ENCODE peak calls at places on chromosomes 2 and 18, in five cellular contexts. N is esophagus squamous epithelium, E is psoas muscle, X is astrocyte of the spinal cord, M is cardiac muscle cell. C is an unnamed sample.

GRCh38 chr2:7891312-7891711 is 790.5 kb upstream of the ID2 start:
- DNase-seq in E (no peak), M (no peak), N (no peak), X (no peak), C (no peak)

GRCh38 chr2:202717598-202718310 is 83.0 kb downstream of the FAM117B start:
- DNase-seq in N (no peak), E (no peak), M (no peak), X (no peak), C (no peak)

GRCh38 chr2:20614201-20615045 is 36.5 kb downstream of the HS1BP3 start:
- DNase-seq in X (peak), M (no peak), N (no peak), E (peak), C (no peak)

GRCh38 chr2:102317715-102318114 is 6.4 kb downstream of the IL1RL1 start:
- DNase-seq in M (no peak), X (no peak), E (no peak), N (no peak), C (no peak)

GRCh38 chr2:27303093-27304025 is 4.9 kb downstream of the UCN start:
- DNase-seq in X (peak), E (peak), M (peak), N (no peak), C (no peak)

GRCh38 chr2:109266998-109267854 is 138.2 kb downstream of the SH3RF3 start:
- DNase-seq in E (no peak), N (no peak), M (no peak), X (no peak), C (no peak)

GRCh38 chr2:232316382-232317190 is 62.0 kb upstream of the ALPP start:
- DNase-seq in N (no peak), X (no peak), E (peak), M (peak), C (no peak)

GRCh38 chr18:159037-159652 is 788 bp downstream of the USP14 start:
- DNase-seq in N (no peak), M (peak), E (no peak), X (no peak), C (no peak)

GRCh38 chr18:47756364-47757016 is 174.0 kb downstream of the SMAD2 start:
- DNase-seq in M (peak), N (no peak), X (peak), E (peak), C (no peak)

GRCh38 chr2:63814114-63814513 is 27.6 kb upstream of the UGP2 start:
- DNase-seq in X (no peak), N (no peak), E (no peak), M (no peak), C (no peak)

GRCh38 chr2:8445580-8445979 is 236.3 kb upstream of the ID2 start:
- DNase-seq in M (no peak), E (no peak), N (no peak), X (no peak), C (no peak)

GRCh38 chr2:172928754-172929153 is 146.9 kb upstream of the MAP3K20 start:
- DNase-seq in E (no peak), X (peak), N (no peak), M (no peak), C (peak)

GRCh38 chr2:219309278-219309677 is at the start of gene PTPRN:
- DNase-seq in E (no peak), X (no peak), M (no peak), N (no peak), C (no peak)

GRCh38 chr2:72136349-72136748 is 11.3 kb downstream of the CYP26B1 start:
- DNase-seq in X (no peak), M (no peak), N (no peak), E (peak), C (no peak)

GRCh38 chr2:172288603-172289002 is 138.8 kb upstream of the ITGA6 start:
- DNase-seq in E (no peak), M (no peak), X (no peak), N (no peak), C (no peak)

GRCh38 chr2:25567406-25567805 is 106.0 kb downstream of the DTNB start:
- DNase-seq in N (no peak), X (peak), E (no peak), M (peak), C (no peak)

GRCh38 chr2:216694201-216694825 is 1.0 kb downstream of the IGFBP5 start:
- DNase-seq in E (peak), X (peak), M (peak), N (no peak), C (no peak)

GRCh38 chr2:42238644-42239288 is 69.6 kb downstream of the EML4 start:
- DNase-seq in X (no peak), M (peak), E (no peak), N (no peak), C (no peak)

GRCh38 chr2:3102081-3102914 is 275.3 kb downstream of the EIPR1 start:
- DNase-seq in X (no peak), E (no peak), N (no peak), M (no peak), C (no peak)

GRCh38 chr18:49510393-49511115 is 23.5 kb upstream of the C18orf32 start:
- DNase-seq in N (no peak), M (peak), X (peak), E (peak), C (no peak)

GRCh38 chr2:170101789-170102188 is 76.2 kb upstream of the MYO3B start:
- DNase-seq in X (no peak), N (no peak), E (no peak), M (no peak), C (no peak)

GRCh38 chr18:45920367-45920766 is 46.8 kb downstream of the EPG5 start:
- DNase-seq in E (peak), X (peak), M (no peak), N (no peak), C (peak)

GRCh38 chr2:45267062-45267702 is 257.9 kb upstream of the SIX2 start:
- DNase-seq in N (no peak), X (no peak), M (no peak), E (no peak), C (no peak)

GRCh38 chr2:46993501-46993900 is 77.9 kb upstream of the MCFD2 start:
- DNase-seq in E (no peak), M (no peak), N (no peak), X (no peak), C (no peak)

GRCh38 chr2:96493072-96493471 is 12.1 kb downstream of the NEURL3 start:
- DNase-seq in E (no peak), M (no peak), N (no peak), X (no peak), C (no peak)

GRCh38 chr2:228927028-228928010 is 343.8 kb downstream of the PID1 start:
- DNase-seq in E (no peak), N (no peak), M (no peak), X (peak), C (no peak)

GRCh38 chr2:12083081-12083569 is 336.7 kb downstream of the LPIN1 start:
- DNase-seq in M (no peak), E (no peak), X (no peak), N (no peak), C (no peak)

GRCh38 chr18:77068321-77068841 is 64.2 kb downstream of the MBP start:
- DNase-seq in X (peak), M (no peak), N (no peak), E (no peak), C (no peak)

GRCh38 chr18:77067315-77068061 is 65.1 kb downstream of the MBP start:
- DNase-seq in N (no peak), E (peak), X (peak), M (no peak), C (no peak)

GRCh38 chr18:77069482-77069881 is 63.1 kb downstream of the MBP start:
- DNase-seq in X (no peak), M (no peak), N (no peak), E (no peak), C (no peak)

GRCh38 chr18:77069931-77070330 is 62.7 kb downstream of the MBP start:
- DNase-seq in X (no peak), M (no peak), N (no peak), E (no peak), C (no peak)

DNA sequence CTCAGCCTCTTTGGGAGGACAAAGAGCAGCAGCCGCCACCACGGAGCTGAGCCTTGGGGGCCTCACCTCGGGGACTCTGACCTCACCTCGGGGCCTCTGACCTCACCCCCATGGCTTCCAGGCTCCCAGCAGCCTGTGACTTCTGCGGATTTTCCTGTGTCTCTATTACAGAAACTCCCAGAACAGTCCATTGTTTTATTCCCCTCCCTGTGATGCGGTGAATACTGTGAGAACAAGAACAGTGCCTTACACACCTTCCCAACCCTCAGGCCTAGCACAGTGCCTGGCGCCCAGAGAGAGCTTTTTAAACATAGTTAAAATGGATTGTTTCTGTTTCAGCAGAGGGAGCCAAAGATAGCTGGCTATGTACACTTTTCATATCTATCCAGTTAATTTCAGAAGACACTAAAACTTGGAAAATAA is 63.7 kb downstream of the MBP start:
- DNase-seq in N (no peak), X (peak), E (peak), M (no peak), C (no peak)
- H3K4me3 ChIP-seq in N (no peak), X (no peak), E (no peak), M (no peak), C (no peak)

DNA sequence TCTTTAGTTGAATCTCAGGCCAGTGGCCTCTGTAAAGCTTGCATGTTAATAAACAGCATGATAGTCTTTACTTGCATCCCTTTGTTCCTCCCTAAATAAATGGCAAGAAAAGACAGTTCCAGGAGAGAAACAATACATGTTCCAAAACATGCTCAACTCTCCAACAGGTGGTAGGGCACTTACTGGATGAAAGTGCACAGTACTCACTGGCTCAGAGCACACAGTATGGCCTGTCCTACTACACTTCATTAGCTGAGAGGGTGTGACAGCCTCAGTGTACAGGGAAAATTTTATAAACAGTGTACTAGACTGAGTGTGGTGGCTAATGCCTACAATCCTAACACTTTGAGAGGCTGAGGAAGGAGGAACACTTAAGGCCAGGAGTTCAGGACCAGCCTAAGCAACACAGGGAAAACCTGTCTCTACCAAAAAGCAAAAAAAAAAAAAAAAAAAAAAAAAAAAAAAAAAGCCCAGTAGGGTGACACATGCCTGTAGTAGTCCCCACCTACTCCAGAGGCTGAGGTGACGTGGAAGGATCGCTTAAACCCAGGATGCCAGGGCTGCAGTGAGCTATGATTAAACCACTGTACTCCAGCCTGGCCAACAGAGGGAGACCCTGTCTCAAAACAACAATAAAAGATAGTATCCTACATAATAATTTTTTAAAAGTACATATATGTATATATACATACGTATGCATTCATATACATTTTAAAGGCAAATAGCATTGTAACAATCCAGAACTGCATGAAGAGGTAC is 51.9 kb downstream of the SOS1 start:
- DNase-seq in N (no peak), E (no peak), M (peak), X (no peak), C (no peak)
- TF ChIP-seq CTCF in N (no peak), E (no peak), M (peak), X (peak), C (no peak)

DNA sequence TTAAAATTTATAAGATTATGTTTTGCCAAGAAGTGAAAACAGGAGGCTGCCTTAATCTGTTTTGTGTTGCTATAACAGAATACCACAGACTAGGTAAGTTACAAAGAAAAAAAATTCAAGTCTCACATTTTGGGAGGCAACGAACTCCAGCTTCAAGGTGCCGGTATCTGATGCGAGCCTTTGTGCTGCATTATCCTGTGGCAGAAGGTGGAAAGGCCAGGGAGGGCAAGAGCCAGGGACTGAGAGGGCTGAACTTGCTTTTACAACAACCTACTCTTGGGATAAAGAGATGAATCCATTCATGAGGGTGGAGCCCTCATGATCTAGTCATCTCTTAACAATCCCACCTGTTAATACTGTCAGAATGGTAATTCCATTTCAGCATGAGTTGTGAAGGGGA is 3.6 kb downstream of the MTX2 start:
- DNase-seq in E (no peak), M (no peak), X (no peak), N (no peak), C (no peak)
- H3K4me3 ChIP-seq in E (no peak), M (no peak), X (no peak), N (no peak), C (no peak)

GRCh38 chr2:233443511-233444183 is 89.4 kb downstream of the DGKD start:
- DNase-seq in M (peak), E (peak), X (peak), N (no peak), C (peak)
- TF ChIP-seq CTCF in M (peak), E (peak), X (peak), N (peak), C (peak)

DNA sequence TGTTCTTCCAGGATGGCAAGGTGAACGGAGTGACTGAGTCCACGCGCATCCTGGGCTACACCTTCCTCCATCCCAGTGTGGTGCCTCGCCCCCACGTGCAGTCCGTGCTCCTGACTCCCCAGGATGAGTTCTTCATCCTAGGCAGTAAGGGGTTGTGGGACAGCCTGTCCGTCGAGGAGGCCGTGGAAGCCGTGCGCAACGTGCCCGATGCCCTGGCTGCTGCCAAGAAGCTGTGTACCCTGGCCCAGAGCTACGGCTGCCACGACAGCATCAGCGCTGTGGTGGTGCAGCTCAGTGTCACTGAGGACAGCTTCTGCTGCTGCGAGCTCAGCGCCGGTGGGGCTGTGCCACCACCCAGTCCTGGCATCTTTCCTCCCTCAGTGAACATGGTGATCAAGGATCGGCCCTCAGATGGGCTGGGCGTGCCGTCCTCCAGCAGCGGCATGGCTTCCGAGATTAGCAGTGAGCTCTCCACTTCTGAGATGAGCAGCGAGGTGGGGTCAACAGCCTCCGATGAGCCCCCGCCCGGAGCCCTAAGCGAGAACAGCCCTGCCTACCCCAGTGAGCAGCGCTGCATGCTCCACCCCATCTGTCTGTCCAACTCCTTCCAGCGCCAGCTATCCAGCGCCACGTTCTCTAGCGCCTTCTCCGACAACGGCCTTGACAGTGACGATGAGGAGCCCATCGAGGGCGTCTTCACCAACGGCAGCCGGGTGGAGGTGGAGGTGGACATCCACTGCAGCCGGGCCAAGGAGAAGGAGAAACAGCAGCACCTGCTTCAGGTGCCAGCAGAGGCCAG is 263.1 kb downstream of the PHLPP1 start:
- DNase-seq in X (no peak), N (no peak), E (no peak), M (no peak), C (no peak)
- H3K4me3 ChIP-seq in X (no peak), N (no peak), E (no peak), M (no peak), C (no peak)

DNA sequence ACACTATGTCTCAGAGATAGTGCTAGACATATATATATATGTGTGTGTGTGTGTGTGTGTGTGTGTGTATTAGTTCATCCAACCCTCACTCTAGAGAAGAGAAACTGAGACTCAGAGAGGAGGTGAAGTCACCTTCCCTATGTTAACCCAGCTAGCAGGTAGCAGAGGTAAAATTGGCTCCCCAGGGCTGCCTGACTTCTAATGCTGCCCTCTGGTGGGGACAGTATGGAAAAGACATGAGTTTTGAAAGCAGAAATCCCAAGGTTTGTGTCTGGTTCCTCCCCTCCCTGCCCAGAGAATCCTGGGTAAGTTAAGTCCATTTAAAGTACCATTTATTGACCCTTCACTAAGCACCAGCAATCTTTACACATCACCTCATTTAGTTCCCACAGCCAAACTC is 137.7 kb downstream of the THNSL2 start:
- DNase-seq in E (no peak), N (no peak), X (no peak), M (peak), C (no peak)
- TF ChIP-seq CTCF in E (peak), N (no peak), X (peak), M (no peak), C (peak)

DNA sequence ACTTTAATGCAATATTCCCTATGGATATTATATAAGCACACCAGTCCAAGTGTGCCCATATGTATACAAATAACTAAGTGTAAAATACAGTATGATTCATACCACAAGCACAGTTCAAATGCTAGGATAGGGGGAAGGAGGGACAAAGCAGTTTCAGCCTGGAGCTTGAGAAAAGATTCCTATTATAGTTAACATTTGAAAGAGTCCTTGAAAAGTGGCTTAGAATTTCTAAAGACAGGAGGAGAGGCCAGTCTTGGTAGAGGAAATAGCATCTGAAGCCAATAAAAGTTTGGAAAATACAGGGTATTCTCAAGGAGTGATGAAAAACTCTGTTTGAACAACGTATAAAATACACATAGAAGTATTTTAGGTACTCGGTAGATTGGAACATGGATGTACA is 173.4 kb upstream of the CWC22 start:
- DNase-seq in N (no peak), X (no peak), E (no peak), M (no peak), C (no peak)
- H3K4me3 ChIP-seq in N (no peak), X (no peak), E (no peak), M (no peak), C (no peak)

DNA sequence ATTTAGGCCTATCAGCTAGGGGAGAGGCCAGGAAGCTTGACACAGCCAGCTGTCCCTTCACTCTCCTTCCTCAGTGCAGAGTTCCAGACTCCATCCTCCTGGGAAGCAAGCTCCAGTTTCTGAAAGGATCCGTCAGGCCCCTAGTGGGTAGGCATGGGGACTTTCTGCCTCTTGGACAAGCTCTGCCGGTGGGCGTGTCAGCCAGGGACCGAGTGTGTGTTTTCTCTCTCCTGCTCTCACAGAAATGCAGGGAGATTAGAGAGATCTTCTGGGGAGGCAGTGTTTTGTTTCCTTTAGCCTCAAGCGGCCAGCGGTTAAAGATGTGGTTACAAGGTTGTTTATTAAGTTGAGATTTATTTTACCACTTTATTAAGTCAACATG is 29.9 kb upstream of the OTOS start:
- DNase-seq in X (peak), E (no peak), N (no peak), M (no peak), C (no peak)
- TF ChIP-seq CTCF in X (no peak), E (no peak), N (no peak), M (no peak), C (no peak)

GRCh38 chr2:213019368-213019767 is 132.0 kb downstream of the IKZF2 start:
- DNase-seq in M (no peak), E (no peak), N (no peak), X (no peak), C (no peak)

GRCh38 chr2:213021971-213022899 is 129.2 kb downstream of the IKZF2 start:
- DNase-seq in X (peak), M (no peak), E (no peak), N (no peak), C (no peak)

GRCh38 chr2:213022987-213023386 is 128.4 kb downstream of the IKZF2 start:
- DNase-seq in M (no peak), E (no peak), N (no peak), X (no peak), C (no peak)

GRCh38 chr2:213018340-213018901 is 133.0 kb downstream of the IKZF2 start:
- DNase-seq in E (no peak), N (no peak), M (no peak), X (no peak), C (no peak)

DNA sequence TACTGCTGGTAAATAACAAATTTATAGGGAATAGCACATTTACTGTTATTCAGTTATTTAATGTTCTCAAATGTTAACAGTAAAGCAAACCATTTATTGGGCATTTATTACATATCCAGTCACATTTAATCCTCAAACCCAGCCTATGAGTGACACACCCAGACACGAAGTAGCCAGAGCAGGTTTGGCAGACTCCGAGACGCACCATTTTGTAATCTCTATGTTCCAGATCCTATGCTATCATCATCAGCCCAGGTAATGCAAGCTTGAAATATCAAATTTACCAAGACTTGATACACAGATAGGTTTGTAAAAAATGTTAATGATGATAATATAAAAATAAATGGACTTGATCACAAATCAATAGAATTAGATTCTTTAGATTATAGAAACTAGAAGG is 131.1 kb downstream of the IKZF2 start:
- DNase-seq in M (no peak), X (no peak), N (no peak), E (no peak), C (no peak)
- H3K4me3 ChIP-seq in M (no peak), X (no peak), N (no peak), E (no peak), C (no peak)

C was measured in AG04449.